ENCODE peak calls at places on chromosomes 12 and 14, in seven cellular contexts. E is skeletal muscle cell, U is hippocampal formation, X is AG09319, K is T-helper 2 cell, A is heart right ventricle, F is esophagus squamous epithelium. I is an unnamed sample.

GRCh38 chr12:52220456-52220855 is 12.6 kb upstream of the KRT7 start:
- DNase-seq in K (no peak), F (no peak), U (no peak), X (no peak), A (no peak), E (no peak), I (no peak)

GRCh38 chr12:104234926-104235499 is 19.4 kb downstream of the TXNRD1 start:
- DNase-seq in X (no peak), A (no peak), F (no peak), E (no peak), K (no peak), U (no peak), I (no peak)

GRCh38 chr12:100346660-100347059 is 10.2 kb upstream of the SLC17A8 start:
- DNase-seq in X (no peak), A (no peak), U (no peak), K (no peak), F (no peak), E (peak; percentile 7), I (no peak)

GRCh38 chr12:6158263-6158662 is 33.8 kb upstream of the VWF start:
- DNase-seq in A (no peak), F (no peak), E (no peak), X (no peak), K (no peak), U (no peak), I (no peak)

GRCh38 chr12:30989754-30990153 is 63.2 kb downstream of the TSPAN11 start:
- DNase-seq in E (no peak), K (no peak), A (peak; percentile 52), U (no peak), X (no peak), F (no peak), I (no peak)

GRCh38 chr14:88902850-88903249 is 78.4 kb downstream of the TTC8 start:
- DNase-seq in X (no peak), K (no peak), A (no peak), E (no peak), F (no peak), U (no peak), I (no peak)

GRCh38 chr14:33714527-33715222 is 236.2 kb downstream of the EGLN3 start:
- DNase-seq in A (no peak), K (no peak), E (no peak), X (no peak), U (no peak), F (no peak), I (no peak)

GRCh38 chr12:78120866-78121590 is 290.3 kb downstream of the NAV3 start:
- DNase-seq in F (no peak), E (no peak), K (no peak), X (peak; percentile 20), A (no peak), U (peak; percentile 40), I (no peak)

GRCh38 chr12:49683604-49684309 is 23.4 kb downstream of the FMNL3 start:
- DNase-seq in K (no peak), X (no peak), A (no peak), F (no peak), U (no peak), E (no peak), I (no peak)